ENCODE peak calls at places on chromosomes 7 and 10, in five cellular contexts. H, Q, F, O and A are unnamed samples.

GRCh38 chr7:39746162-39746782 is 122.9 kb downstream of the RALA start:
- DNase-seq in Q (peak), F (no peak), O (peak), H (peak), A (peak)

GRCh38 chr7:50304158-50304910 is at the start of gene IKZF1:
- DNase-seq in H (peak), Q (peak), O (peak), F (no peak), A (peak)

GRCh38 chr10:119703903-119704508 is 21.8 kb upstream of the INPP5F start:
- DNase-seq in O (no peak), Q (no peak), H (peak), F (no peak), A (no peak)

GRCh38 chr10:2760736-2761135 is 306.6 kb upstream of the PFKP start:
- DNase-seq in Q (no peak), H (no peak), O (peak), F (no peak), A (no peak)

GRCh38 chr7:85719981-85720963 is 533.4 kb upstream of the SEMA3D start:
- DNase-seq in O (no peak), H (no peak), F (peak), Q (peak), A (no peak)

GRCh38 chr10:34809796-34810195 is 5.3 kb downstream of the PARD3 start:
- DNase-seq in O (no peak), H (no peak), Q (no peak), F (no peak), A (no peak)

GRCh38 chr10:121891103-121891502 is 36.7 kb downstream of the ATE1 start:
- DNase-seq in O (no peak), H (no peak), Q (no peak), F (no peak), A (no peak)

GRCh38 chr10:103734731-103735130 is 120.6 kb downstream of the SH3PXD2A start:
- DNase-seq in Q (no peak), F (no peak), H (no peak), O (no peak), A (no peak)

GRCh38 chr7:82566752-82567151 is 123.2 kb upstream of the CACNA2D1 start:
- DNase-seq in O (no peak), Q (no peak), F (no peak), H (no peak), A (no peak)

GRCh38 chr10:70753841-70754621 is 31.1 kb downstream of the TBATA start:
- DNase-seq in F (no peak), O (no peak), Q (no peak), H (no peak), A (no peak)

GRCh38 chr7:142085428-142085827 is 26.1 kb upstream of the MGAM2 start:
- DNase-seq in Q (no peak), H (no peak), F (no peak), O (no peak), A (no peak)

GRCh38 chr10:96371356-96371755 is 12.6 kb upstream of the OPALIN start:
- DNase-seq in H (no peak), O (no peak), Q (no peak), F (no peak), A (no peak)

GRCh38 chr7:102836206-102836938 is 76.4 kb upstream of the LRRC17 start:
- DNase-seq in O (no peak), H (no peak), F (no peak), Q (peak), A (no peak)

GRCh38 chr10:23818484-23818883 is 379.6 kb downstream of the OTUD1 start:
- DNase-seq in Q (no peak), F (no peak), O (no peak), H (no peak), A (no peak)

GRCh38 chr10:70269741-70270140 is 14.1 kb downstream of the NPFFR1 start:
- DNase-seq in O (no peak), Q (no peak), F (no peak), H (no peak), A (no peak)

GRCh38 chr7:134502463-134502862 is 24.9 kb upstream of the AKR1B10 start:
- DNase-seq in Q (peak), F (peak), O (peak), H (no peak), A (no peak)

GRCh38 chr7:19353158-19353557 is 207.9 kb upstream of the FERD3L start:
- DNase-seq in H (no peak), O (no peak), F (no peak), Q (no peak), A (no peak)

GRCh38 chr10:86410542-86411124 is 44.0 kb upstream of the GRID1 start:
- DNase-seq in H (no peak), O (no peak), Q (no peak), F (peak), A (no peak)

GRCh38 chr7:129166745-129167144 is 21.7 kb upstream of the SMO start:
- DNase-seq in H (peak), F (no peak), O (no peak), Q (peak), A (no peak)

GRCh38 chr10:70477661-70478162 is 855 bp upstream of the PALD1 start:
- DNase-seq in F (no peak), Q (peak), O (peak), H (peak), A (no peak)

GRCh38 chr7:128454808-128455555 is 696 bp upstream of the HILPDA start:
- DNase-seq in Q (no peak), O (no peak), H (no peak), F (no peak), A (no peak)

GRCh38 chr10:43939939-43940810 is 291.5 kb upstream of the ZNF32 start:
- DNase-seq in F (peak), H (no peak), Q (no peak), O (no peak), A (no peak)

GRCh38 chr10:75058142-75058541 is 53.3 kb upstream of the SAMD8 start:
- DNase-seq in F (peak), Q (peak), O (no peak), H (no peak), A (no peak)

GRCh38 chr10:839550-840205 is 91.8 kb downstream of the LARP4B start:
- DNase-seq in H (no peak), F (no peak), Q (peak), O (no peak), A (no peak)

GRCh38 chr7:94350729-94351128 is 44.0 kb upstream of the COL1A2 start:
- DNase-seq in Q (no peak), H (no peak), F (no peak), O (no peak), A (no peak)

GRCh38 chr10:52755297-52756062 is 17.1 kb downstream of the MBL2 start:
- DNase-seq in Q (peak), F (peak), H (no peak), O (no peak), A (no peak)

GRCh38 chr7:156984209-156984891 is 26.1 kb downstream of the MNX1 start:
- DNase-seq in F (peak), H (no peak), Q (no peak), O (no peak), A (no peak)

GRCh38 chr7:129501760-129502707 is at the start of gene SMKR1:
- DNase-seq in O (peak), F (no peak), H (peak), Q (peak), A (peak)

GRCh38 chr7:74424291-74424880 is 29.3 kb upstream of the GTF2IRD1 start:
- DNase-seq in H (no peak), Q (no peak), O (no peak), F (no peak), A (no peak)

GRCh38 chr7:121078701-121079227 is 90.3 kb downstream of the CPED1 start:
- DNase-seq in F (no peak), H (no peak), Q (no peak), O (no peak), A (no peak)

GRCh38 chr7:85186083-85186520 is 754 bp downstream of the SEMA3D start:
- DNase-seq in F (no peak), H (no peak), O (peak), Q (peak), A (no peak)

GRCh38 chr10:71697938-71698709 is 21.5 kb downstream of the C10orf105 start:
- DNase-seq in O (no peak), F (no peak), Q (no peak), H (peak), A (no peak)

GRCh38 chr10:71272122-71272771 is 46.8 kb upstream of the SLC29A3 start:
- DNase-seq in Q (peak), F (no peak), H (no peak), O (no peak), A (no peak)

GRCh38 chr7:139697031-139697430 is 80.8 kb downstream of the HIPK2 start:
- DNase-seq in H (no peak), Q (no peak), O (no peak), F (no peak), A (no peak)

GRCh38 chr10:44864637-44865288 is 46.4 kb upstream of the TMEM72 start:
- DNase-seq in F (no peak), O (peak), H (peak), Q (peak), A (peak)

GRCh38 chr7:67525588-67525987 is 529.0 kb downstream of the TYW1 start:
- DNase-seq in H (no peak), F (no peak), O (no peak), Q (no peak), A (no peak)

GRCh38 chr10:132550366-132551092 is 12.9 kb downstream of the INPP5A start:
- DNase-seq in Q (no peak), F (no peak), H (no peak), O (no peak), A (no peak)

GRCh38 chr10:103181244-103181643 is 11.8 kb downstream of the NT5C2 start:
- DNase-seq in F (no peak), H (no peak), Q (no peak), O (no peak), A (no peak)

GRCh38 chr10:79447911-79448731 is 2.7 kb upstream of the ZCCHC24 start:
- DNase-seq in F (no peak), H (no peak), Q (no peak), O (no peak), A (peak)

GRCh38 chr10:79445217-79445707 is at the start of gene ZCCHC24:
- DNase-seq in Q (peak), O (peak), H (peak), F (no peak), A (no peak)

GRCh38 chr10:79444243-79445119 is 943 bp downstream of the ZCCHC24 start:
- DNase-seq in Q (peak), O (peak), H (peak), F (no peak), A (peak)

GRCh38 chr10:79446451-79447020 is 1.1 kb upstream of the ZCCHC24 start:
- DNase-seq in H (peak), F (no peak), Q (no peak), O (peak), A (peak)

GRCh38 chr10:79445708-79446450 is 455 bp upstream of the ZCCHC24 start:
- DNase-seq in H (peak), F (peak), O (peak), Q (peak), A (peak)
- TF ChIP-seq CTCF in H (no peak), F (no peak), O (no peak), Q (no peak), A (no peak)

DNA sequence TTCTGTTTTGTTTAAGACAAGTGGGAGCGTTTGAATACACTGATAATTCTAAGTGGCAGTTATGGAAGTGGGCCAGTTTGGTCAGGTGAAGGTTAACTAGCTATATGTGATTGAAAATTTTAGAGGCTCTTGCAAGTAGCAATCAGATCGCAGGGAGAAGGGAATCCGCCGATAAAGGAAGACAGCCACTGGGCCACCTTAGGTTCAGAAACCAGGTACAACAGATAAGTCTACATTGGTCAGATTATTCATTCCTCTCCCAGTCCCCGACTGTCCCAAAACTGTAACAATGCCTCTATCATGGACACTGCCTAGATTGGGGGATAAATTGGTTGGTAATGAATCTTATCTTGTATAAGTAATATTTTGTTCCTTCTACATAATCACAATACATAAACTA is 8.9 kb downstream of the ANK3 start:
- DNase-seq in H (no peak), F (no peak), Q (no peak), O (no peak), A (no peak)
- TF ChIP-seq CTCF in H (no peak), F (no peak), Q (no peak), O (no peak), A (no peak)

DNA sequence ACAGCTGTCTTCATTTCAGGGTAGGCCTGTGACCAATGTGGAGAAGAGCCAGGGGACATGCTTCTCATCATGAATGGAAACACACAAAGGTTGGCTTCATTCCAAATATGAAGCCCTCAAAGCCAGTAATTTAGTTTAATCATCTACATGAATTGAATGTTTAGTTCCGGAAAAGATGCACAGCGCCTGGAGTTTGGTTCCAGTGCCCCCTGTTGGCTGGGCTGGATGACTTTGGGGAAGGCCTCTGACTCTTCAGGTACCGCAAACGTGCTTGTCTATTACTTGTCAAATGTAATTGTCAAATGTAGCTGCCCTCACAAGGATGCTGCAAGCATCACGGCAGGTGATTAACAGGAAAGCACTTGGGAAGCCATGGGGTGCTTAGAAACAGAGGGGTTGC is 130.7 kb downstream of the ADRA2A start:
- DNase-seq in F (no peak), O (no peak), H (peak), Q (no peak), A (no peak)
- TF ChIP-seq CTCF in F (no peak), O (no peak), H (peak), Q (no peak), A (peak)

GRCh38 chr7:23698822-23699221 is 11.2 kb upstream of the STK31 start:
- DNase-seq in H (no peak), O (no peak), Q (no peak), F (no peak), A (no peak)

GRCh38 chr7:23691320-23691719 is 11.3 kb downstream of the FAM221A start:
- DNase-seq in H (no peak), O (no peak), Q (peak), F (no peak), A (no peak)

GRCh38 chr7:23700058-23700457 is 10.0 kb upstream of the STK31 start:
- DNase-seq in H (no peak), Q (no peak), F (no peak), O (no peak), A (no peak)

GRCh38 chr7:23693224-23693623 is 13.2 kb downstream of the FAM221A start:
- DNase-seq in Q (no peak), H (no peak), F (no peak), O (no peak), A (no peak)

DNA sequence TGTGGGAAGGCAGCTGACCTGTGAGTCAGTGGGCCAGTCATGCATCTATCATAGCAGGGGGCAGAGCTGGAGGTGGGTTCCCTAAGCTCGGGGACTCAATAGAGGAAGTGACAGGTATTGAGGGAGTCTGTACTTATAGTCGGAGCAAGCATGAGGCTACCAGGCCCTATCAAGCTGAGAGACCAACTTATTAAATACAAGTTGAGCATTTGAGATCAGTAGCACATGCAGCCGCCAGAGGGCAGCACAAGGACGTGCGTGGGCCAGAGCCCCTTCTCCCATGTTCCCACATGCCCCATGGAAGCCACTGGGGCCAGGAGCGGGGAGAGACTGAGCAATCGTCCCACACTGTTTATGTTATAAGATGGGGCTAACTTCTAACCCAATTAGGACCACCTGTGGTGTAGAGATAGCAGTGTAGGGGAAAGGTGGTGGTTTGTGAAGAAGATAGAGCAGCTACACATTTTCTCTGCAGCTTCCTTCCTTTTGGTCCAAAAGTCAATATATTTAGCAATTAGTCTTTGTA is 13.0 kb upstream of the STK31 start:
- DNase-seq in O (peak), F (no peak), H (peak), Q (peak), A (peak)
- TF ChIP-seq CTCF in O (peak), F (peak), H (peak), Q (peak), A (peak)

DNA sequence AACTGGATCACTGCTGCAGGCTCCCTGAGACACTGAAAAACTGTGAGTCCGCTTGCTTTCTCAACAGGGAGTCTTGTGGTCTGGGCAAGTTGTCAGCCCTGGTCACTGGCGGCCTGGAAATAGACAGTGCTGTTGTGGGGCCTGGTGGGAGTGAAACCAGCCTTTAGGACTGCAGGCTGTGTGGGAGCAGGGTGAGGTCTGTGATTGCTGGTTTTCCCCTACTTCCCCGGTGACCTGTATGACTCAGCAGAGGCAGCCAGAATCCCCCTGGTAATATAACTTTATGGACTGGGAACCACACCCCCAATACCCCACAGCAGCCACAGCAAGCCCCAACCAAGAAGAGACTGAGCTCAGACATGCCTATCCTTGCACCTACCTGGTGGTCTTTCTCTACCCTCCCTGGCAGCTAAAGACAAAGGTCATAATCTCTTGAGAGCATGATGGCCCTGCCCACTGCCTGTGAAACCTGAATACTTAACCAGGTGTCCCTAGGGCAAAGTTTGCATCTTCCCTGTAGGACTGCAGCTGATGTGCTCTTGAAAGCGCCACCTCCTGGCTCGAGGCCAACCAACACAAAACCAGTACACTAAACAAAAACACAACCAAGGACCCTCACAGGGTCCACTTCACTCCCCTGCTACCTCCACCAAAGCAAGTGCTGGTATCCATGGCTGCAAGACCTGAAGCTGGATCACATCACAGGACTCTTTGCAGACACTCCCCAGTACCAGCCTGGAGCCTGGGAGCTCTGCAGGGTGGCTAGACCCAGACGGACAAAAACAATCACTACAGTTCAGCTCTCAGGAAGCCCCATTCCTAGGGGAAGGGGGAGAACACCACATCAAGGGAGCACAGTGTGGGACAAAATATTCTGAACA is 7.2 kb upstream of the ADAM22 start:
- DNase-seq in H (peak), Q (peak), F (no peak), O (no peak), A (no peak)
- TF ChIP-seq CTCF in H (no peak), Q (no peak), F (no peak), O (no peak), A (no peak)

GRCh38 chr10:80946957-80947722 is 409.4 kb downstream of the SH2D4B start:
- DNase-seq in F (no peak), H (no peak), Q (no peak), O (no peak), A (no peak)
- TF ChIP-seq CTCF in F (no peak), H (no peak), Q (no peak), O (no peak), A (no peak)

GRCh38 chr7:1020849-1021251 is 23.5 kb upstream of the GPR146 start:
- DNase-seq in Q (no peak), O (no peak), F (no peak), H (no peak), A (no peak)
- TF ChIP-seq CTCF in Q (no peak), O (no peak), F (no peak), H (no peak), A (peak)

DNA sequence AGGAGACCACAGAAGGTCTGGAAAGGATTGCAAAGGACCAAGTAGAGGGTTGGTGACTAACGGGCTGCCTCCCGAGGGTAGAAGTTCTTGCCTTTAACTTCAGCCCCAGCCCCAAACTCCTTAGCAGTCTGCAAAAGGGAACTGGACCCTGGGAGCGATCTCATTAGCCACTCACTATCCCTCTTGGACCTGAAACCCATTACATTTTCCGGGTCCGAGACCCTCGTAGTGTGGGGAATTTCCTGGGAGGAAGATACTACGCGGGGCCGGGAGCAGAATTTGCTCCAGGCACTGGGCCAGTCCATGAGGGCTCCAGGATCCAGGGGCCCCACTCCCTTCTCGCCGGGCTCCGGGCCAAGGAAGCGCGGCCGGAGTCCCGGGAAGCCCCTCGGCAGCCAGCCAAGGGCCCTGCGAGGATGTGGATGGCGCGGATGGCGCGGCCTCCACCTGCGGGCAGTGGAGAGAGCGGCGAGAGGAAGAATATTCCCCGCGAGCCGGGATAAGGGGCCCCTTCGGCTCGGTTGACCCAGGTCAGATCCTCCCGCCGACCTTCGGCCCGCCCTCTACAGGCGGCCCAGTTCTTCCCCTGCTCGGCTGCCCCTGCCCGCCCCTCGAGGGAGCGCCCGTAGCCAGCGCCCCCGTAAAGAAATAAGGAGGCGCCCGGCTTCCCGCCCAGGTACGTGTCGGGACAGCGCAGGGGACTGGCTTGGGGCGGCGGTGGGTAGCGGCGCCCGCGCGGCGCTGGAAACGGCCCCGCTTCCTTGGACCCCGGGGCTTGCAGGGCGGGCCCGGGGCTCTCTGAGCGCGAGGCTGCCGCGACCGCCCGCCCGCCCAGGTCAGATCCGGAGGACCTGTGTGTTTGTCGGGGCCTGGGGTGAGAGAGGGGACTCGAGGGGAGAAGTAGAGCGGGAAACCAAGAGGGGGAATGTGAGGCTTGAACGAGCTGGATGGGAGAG is at the start of gene MYO3A:
- DNase-seq in O (peak), F (no peak), Q (no peak), H (no peak), A (no peak)
- TF ChIP-seq CTCF in O (no peak), F (no peak), Q (no peak), H (no peak), A (no peak)